ENCODE peak calls at places on chromosomes 3 and 15, in eight cellular contexts. M, V, U, P, O, X, Y and Z are unnamed samples. For H3K4me1, the result is how much of the 10 kb centered on the place peaks cover.

GRCh38 chr15:44713006-44713966 is 2.0 kb downstream of the B2M start:
- DNase-seq in X (peak), Y (no peak), O (peak), U (no peak), M (no peak), P (no peak), V (no peak), Z (peak)

GRCh38 chr15:68995754-68996141 is 18.7 kb upstream of the NOX5 start:
- DNase-seq in P (no peak), M (no peak), U (no peak), V (no peak), Y (no peak), O (no peak), X (no peak), Z (no peak)

GRCh38 chr3:150766742-150767141 is 3.8 kb upstream of the SIAH2 start:
- DNase-seq in Y (no peak), O (no peak), X (no peak), V (no peak), M (no peak), P (no peak), U (no peak), Z (no peak)

GRCh38 chr3:94776401-94776915 is 713.6 kb downstream of the NSUN3 start:
- DNase-seq in P (no peak), Y (no peak), M (no peak), U (no peak), V (no peak), O (no peak), X (no peak), Z (no peak)

GRCh38 chr3:107690522-107691138 is 167.9 kb downstream of the BBX start:
- DNase-seq in V (no peak), O (peak), M (peak), Y (no peak), X (peak), P (no peak), U (no peak), Z (peak)

GRCh38 chr3:165669967-165670366 is 167.3 kb downstream of the BCHE start:
- DNase-seq in Y (no peak), U (no peak), V (no peak), O (no peak), M (no peak), P (no peak), X (no peak), Z (no peak)

GRCh38 chr15:81531141-81531592 is 157.2 kb upstream of the TMC3 start:
- DNase-seq in M (no peak), X (no peak), V (no peak), U (no peak), Y (no peak), O (peak), P (no peak), Z (peak)

GRCh38 chr3:5057857-5058324 is 64.2 kb upstream of the ARL8B start:
- DNase-seq in V (peak), Y (peak), U (peak), O (peak), X (peak), P (peak), M (peak), Z (peak)

GRCh38 chr15:56916825-56917477 is 1.5 kb upstream of the TCF12 start:
- DNase-seq in O (no peak), V (no peak), M (no peak), Y (no peak), U (no peak), X (no peak), P (no peak), Z (no peak)

GRCh38 chr3:4906107-4906621 is 73.1 kb upstream of the BHLHE40 start:
- DNase-seq in O (peak), U (no peak), X (peak), V (no peak), M (peak), P (no peak), Y (no peak), Z (peak)

GRCh38 chr15:29270169-29270955 is 740 bp upstream of the NSMCE3 start:
- DNase-seq in X (peak), U (no peak), M (peak), Y (no peak), P (no peak), O (peak), V (no peak), Z (peak)

GRCh38 chr3:143329567-143330164 is 210.1 kb downstream of the CHST2 start:
- DNase-seq in U (no peak), P (no peak), M (peak), X (no peak), O (no peak), Y (no peak), V (no peak), Z (peak)

GRCh38 chr15:57477736-57478522 is 101.6 kb downstream of the CGNL1 start:
- DNase-seq in M (peak), P (no peak), Y (no peak), O (no peak), U (no peak), V (no peak), X (no peak), Z (no peak)

GRCh38 chr3:159919873-159920272 is 68.8 kb upstream of the IL12A start:
- DNase-seq in U (no peak), O (peak), X (peak), P (no peak), M (no peak), Y (no peak), V (no peak), Z (no peak)

GRCh38 chr15:96593735-96594134 is 263.2 kb downstream of the NR2F2 start:
- DNase-seq in V (no peak), O (no peak), U (no peak), X (no peak), P (no peak), Y (no peak), M (no peak), Z (no peak)

GRCh38 chr15:90836296-90836871 is 32.0 kb upstream of the FURIN start:
- DNase-seq in X (no peak), P (no peak), Y (no peak), O (peak), U (no peak), V (no peak), M (no peak), Z (peak)

GRCh38 chr3:149016669-149017541 is 25.6 kb downstream of the GYG1 start:
- DNase-seq in O (peak), P (no peak), Y (no peak), V (no peak), U (no peak), M (no peak), X (peak), Z (peak)

GRCh38 chr3:56881035-56881575 is 79.4 kb upstream of the ARHGEF3 start:
- DNase-seq in P (no peak), U (no peak), M (no peak), Y (no peak), X (peak), V (no peak), O (peak), Z (no peak)

GRCh38 chr15:24761704-24762302 is 86.2 kb downstream of the NPAP1 start:
- DNase-seq in U (no peak), M (no peak), X (no peak), V (no peak), P (no peak), O (peak), Y (no peak), Z (peak)

GRCh38 chr3:42819351-42819965 is 10.2 kb downstream of the ACKR2 start:
- DNase-seq in Y (no peak), V (no peak), P (no peak), U (peak), O (no peak), M (no peak), X (peak), Z (peak)

GRCh38 chr15:65833501-65834220 is 35.6 kb upstream of the RAB11A start:
- DNase-seq in V (no peak), Y (no peak), P (no peak), O (no peak), U (peak), M (no peak), X (no peak), Z (peak)

GRCh38 chr15:101020945-101021344 is 101.8 kb downstream of the LRRK1 start:
- DNase-seq in V (no peak), P (peak), X (no peak), Y (no peak), O (no peak), M (no peak), U (peak), Z (no peak)

GRCh38 chr15:63338170-63338569 is 43.5 kb downstream of the CA12 start:
- DNase-seq in M (no peak), Y (no peak), U (no peak), O (peak), P (no peak), V (no peak), X (peak), Z (no peak)

GRCh38 chr15:39092354-39092753 is 488.5 kb upstream of the THBS1 start:
- DNase-seq in V (no peak), O (no peak), P (no peak), Y (no peak), X (no peak), M (no peak), U (no peak), Z (no peak)

GRCh38 chr15:69232144-69232543 is 66.6 kb upstream of the PAQR5 start:
- DNase-seq in P (no peak), M (no peak), Y (no peak), X (peak), U (no peak), V (no peak), O (peak), Z (peak)

GRCh38 chr15:63234479-63234878 is 42.9 kb upstream of the APH1B start:
- DNase-seq in X (peak), M (peak), O (peak), U (peak), V (peak), Y (peak), P (no peak), Z (no peak)

DNA sequence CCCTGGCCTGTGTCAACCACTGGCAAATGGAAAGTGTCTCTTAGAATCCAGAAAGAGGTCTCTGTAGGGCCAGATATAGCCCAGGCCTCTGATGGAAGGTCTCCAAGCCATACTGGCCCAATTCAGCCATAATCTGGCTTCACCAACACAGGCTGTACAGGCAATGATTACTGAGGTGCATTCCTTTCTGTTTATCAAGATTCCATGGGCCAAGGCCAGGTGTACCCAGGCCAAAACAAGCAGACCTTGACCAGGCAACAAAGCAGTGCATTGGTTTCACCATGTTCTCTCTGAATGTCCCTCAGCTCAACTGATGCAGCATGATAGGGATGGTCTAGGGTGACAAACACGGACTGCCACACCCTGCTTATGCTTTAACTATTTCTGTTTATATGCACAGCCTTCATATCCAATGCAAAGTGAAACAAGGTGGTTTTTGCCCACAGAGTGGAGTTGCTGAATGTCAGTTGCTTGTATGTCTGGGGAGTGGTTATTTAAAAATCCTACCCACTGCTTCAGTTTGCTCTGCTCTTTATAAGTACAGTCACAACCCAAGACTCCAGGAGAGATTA is 25.2 kb downstream of the CCNL1 start:
- DNase-seq in M (peak), P (no peak), U (peak), X (no peak), O (no peak), Y (no peak), V (peak), Z (no peak)
- H3K4me1 ChIP-seq in M (under half), P (under half), U (half or more), X (half or more), O (under half), Y (half or more), V (half or more), Z (half or more)

GRCh38 chr3:197542741-197543454 is 12.9 kb downstream of the BDH1 start:
- DNase-seq in X (no peak), M (no peak), P (peak), O (no peak), U (no peak), Y (peak), V (no peak), Z (no peak)

GRCh38 chr3:197546307-197547085 is 9.3 kb downstream of the BDH1 start:
- DNase-seq in U (no peak), X (peak), O (no peak), M (no peak), Y (no peak), V (no peak), P (no peak), Z (no peak)

GRCh38 chr3:197547206-197547605 is 8.6 kb downstream of the BDH1 start:
- DNase-seq in U (peak), X (no peak), P (no peak), V (no peak), M (peak), O (no peak), Y (no peak), Z (no peak)

GRCh38 chr3:197547618-197548017 is 8.2 kb downstream of the BDH1 start:
- DNase-seq in U (peak), X (no peak), O (no peak), P (no peak), M (peak), V (no peak), Y (no peak), Z (no peak)

GRCh38 chr3:197545111-197545510 is 10.7 kb downstream of the BDH1 start:
- DNase-seq in M (no peak), P (no peak), V (no peak), U (no peak), Y (no peak), O (no peak), X (no peak), Z (no peak)
- H3K4me1 ChIP-seq in M (under half), P (under half), V (under half), U (under half), Y (under half), O (under half), X (under half), Z (under half)

DNA sequence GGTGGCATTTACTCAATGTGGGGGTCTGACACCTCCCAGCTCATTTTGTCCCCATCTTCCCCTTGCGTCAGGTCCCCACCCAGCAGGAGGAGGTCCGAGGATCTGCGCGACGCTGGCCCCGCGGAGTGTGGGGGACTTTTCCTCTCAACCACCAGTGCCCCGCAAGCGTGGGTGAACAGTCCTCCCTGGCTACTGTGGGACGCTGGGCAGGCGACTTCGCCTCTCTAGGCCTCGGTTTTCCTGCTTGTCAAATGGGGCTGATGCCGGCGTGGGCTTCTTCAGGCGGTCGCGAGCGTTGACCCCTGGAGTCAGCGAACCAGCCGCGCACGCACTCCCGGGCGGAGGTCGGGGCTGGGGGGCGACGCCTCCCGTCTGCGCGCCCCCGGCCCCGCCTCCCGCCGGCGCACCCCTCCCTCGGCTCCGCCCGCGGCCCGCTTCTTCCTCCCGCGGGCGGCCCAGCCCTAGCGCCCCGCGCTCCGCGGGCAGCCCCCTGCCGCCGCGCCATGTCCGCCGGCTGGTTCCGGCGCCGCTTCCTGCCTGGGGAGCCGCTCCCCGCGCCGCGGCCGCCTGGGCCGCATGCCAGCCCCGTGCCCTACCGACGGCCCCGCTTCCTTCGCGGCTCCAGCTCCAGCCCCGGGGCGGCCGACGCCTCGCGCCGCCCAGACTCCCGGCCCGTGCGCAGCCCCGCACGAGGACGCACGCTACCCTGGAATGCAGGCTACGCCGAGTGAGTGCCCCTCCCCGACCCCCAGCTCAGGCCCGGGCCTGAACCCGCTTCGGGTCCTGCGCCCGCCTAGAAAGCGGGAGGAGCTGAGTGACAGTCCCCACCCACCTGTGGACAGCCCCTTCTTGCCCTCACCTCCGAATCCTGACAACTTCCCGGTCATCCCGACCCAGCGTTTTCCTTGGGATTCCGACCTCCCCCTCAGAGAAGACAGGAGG is at the start of gene PPM1M:
- DNase-seq in V (peak), U (peak), X (peak), P (peak), O (peak), Y (peak), M (peak), Z (peak)
- H3K4me1 ChIP-seq in V (under half), U (under half), X (under half), P (under half), O (under half), Y (under half), M (under half), Z (under half)

GRCh38 chr3:156617781-156618180 is 56.6 kb upstream of the TIPARP start:
- DNase-seq in P (no peak), Y (no peak), U (no peak), X (peak), V (no peak), O (no peak), M (no peak), Z (no peak)
- H3K4me1 ChIP-seq in P (under half), Y (under half), U (under half), X (half or more), V (under half), O (under half), M (under half), Z (under half)